ENCODE peak calls at places on chromosomes 5 and 9, in four cellular contexts. One of them, this sample, is unnamed.
A peak's percentile ranks its signal among the peaks of the same experiment; 100 is the strongest.

GRCh38 chr9:129685220-129685932 is 19.9 kb downstream of the PRRX2 start:
- DNase-seq in astrocyte of the spinal cord: no peak
- DNase-seq in WTC11: no peak
- DNase-seq in heart left ventricle: no peak
- DNase-seq in this sample: no peak

GRCh38 chr5:151591144-151591819 is at the start of gene FAT2:
- DNase-seq in astrocyte of the spinal cord: no peak
- DNase-seq in WTC11: peak; percentile 52
- DNase-seq in heart left ventricle: no peak
- DNase-seq in this sample: peak; percentile 33

GRCh38 chr9:77815260-77815659 is 167.1 kb upstream of the GNA14 start:
- DNase-seq in astrocyte of the spinal cord: no peak
- DNase-seq in WTC11: no peak
- DNase-seq in heart left ventricle: no peak
- DNase-seq in this sample: no peak

GRCh38 chr5:145934276-145934675 is 2.1 kb upstream of the SH3RF2 start:
- DNase-seq in astrocyte of the spinal cord: no peak
- DNase-seq in WTC11: no peak
- DNase-seq in heart left ventricle: no peak
- DNase-seq in this sample: no peak

GRCh38 chr5:122493091-122493775 is 181.2 kb downstream of the SNCAIP start:
- DNase-seq in astrocyte of the spinal cord: peak; percentile 38
- DNase-seq in WTC11: no peak
- DNase-seq in heart left ventricle: peak; percentile 79
- DNase-seq in this sample: peak; percentile 9

GRCh38 chr9:109708507-109708945 is 71.5 kb upstream of the PALM2AKAP2 start:
- DNase-seq in astrocyte of the spinal cord: no peak
- DNase-seq in WTC11: no peak
- DNase-seq in heart left ventricle: no peak
- DNase-seq in this sample: no peak

GRCh38 chr5:36073595-36074216 is 7.0 kb upstream of the UGT3A2 start:
- DNase-seq in astrocyte of the spinal cord: no peak
- DNase-seq in WTC11: peak; percentile 18
- DNase-seq in heart left ventricle: no peak
- DNase-seq in this sample: no peak

GRCh38 chr5:181039961-181040915 is at the start of gene BTNL9:
- DNase-seq in astrocyte of the spinal cord: no peak
- DNase-seq in WTC11: no peak
- DNase-seq in heart left ventricle: no peak
- DNase-seq in this sample: no peak

GRCh38 chr5:33460210-33460609 is 19.4 kb downstream of the TARS1 start:
- DNase-seq in astrocyte of the spinal cord: no peak
- DNase-seq in WTC11: no peak
- DNase-seq in heart left ventricle: no peak
- DNase-seq in this sample: no peak

GRCh38 chr5:96597441-96598020 is 64.6 kb upstream of the CAST start:
- DNase-seq in astrocyte of the spinal cord: peak; percentile 64
- DNase-seq in WTC11: no peak
- DNase-seq in heart left ventricle: no peak
- DNase-seq in this sample: no peak

DNA sequence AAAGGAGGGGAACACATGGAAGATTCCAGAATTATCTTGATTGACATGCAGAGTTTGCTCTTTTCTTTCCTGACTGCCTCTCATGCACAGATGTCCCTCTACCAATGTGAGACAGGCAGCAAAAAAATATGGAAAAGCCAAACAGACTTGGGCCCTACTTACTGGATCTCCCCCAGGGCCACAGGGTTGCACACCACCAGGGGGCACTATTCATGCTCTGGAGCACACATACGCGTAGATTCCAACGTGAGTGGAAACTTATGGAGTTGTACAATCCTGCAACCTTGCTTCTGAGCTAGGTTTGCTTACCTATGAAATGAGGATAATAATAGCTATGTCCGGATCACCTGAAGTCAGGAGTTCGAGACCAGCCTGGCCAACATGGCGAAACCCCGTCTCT is 319.5 kb downstream of the ARHGEF28 start:
- DNase-seq in astrocyte of the spinal cord: no peak
- DNase-seq in WTC11: peak; percentile 63
- DNase-seq in heart left ventricle: no peak
- DNase-seq in this sample: no peak
- TF ChIP-seq CTCF in astrocyte of the spinal cord: peak; percentile 33
- TF ChIP-seq CTCF in WTC11: peak; percentile 56
- TF ChIP-seq CTCF in heart left ventricle: no peak
- TF ChIP-seq CTCF in this sample: no peak

DNA sequence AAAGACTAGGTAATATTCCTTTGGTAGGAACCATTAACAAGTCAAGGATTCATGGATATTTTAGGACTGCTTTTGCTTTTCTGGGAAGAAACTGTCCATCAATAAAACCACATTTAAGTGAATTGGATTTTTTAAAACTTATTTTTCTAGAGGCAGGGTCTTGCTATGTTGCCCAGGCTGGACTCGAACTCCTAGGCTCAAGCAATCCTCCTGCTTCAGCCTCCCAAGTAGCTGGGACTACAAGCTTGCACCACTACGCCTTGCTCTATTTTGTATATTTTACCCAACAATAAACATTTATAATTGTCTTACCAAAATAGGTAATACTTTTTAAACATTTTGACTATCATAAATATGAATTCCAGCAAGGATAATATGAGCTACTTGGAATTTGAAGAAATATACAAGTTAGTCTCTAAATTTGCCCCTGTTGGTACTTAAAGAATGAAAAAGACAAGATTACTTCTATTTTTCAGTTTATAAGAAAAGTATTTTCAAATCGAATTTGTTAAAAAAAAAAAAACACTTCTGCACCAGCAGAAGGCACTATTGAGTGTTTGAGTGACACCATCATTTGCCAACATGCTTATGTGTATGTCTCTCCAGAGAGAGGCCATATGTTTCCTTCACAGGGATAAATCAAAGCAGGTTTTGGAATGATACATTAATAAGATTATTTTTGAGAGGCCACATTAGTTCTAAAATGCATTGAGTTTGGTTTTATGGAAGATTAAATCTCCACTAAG is 60.0 kb upstream of the CARTPT start:
- DNase-seq in astrocyte of the spinal cord: peak; percentile 2
- DNase-seq in WTC11: no peak
- DNase-seq in heart left ventricle: no peak
- DNase-seq in this sample: no peak
- TF ChIP-seq CTCF in astrocyte of the spinal cord: no peak
- TF ChIP-seq CTCF in WTC11: no peak
- TF ChIP-seq CTCF in heart left ventricle: no peak
- TF ChIP-seq CTCF in this sample: no peak

GRCh38 chr5:120803282-120803681 is 339.2 kb downstream of the PRR16 start:
- DNase-seq in astrocyte of the spinal cord: peak; percentile 49
- DNase-seq in WTC11: no peak
- DNase-seq in heart left ventricle: no peak
- DNase-seq in this sample: no peak
- TF ChIP-seq CTCF in astrocyte of the spinal cord: no peak
- TF ChIP-seq CTCF in WTC11: no peak
- TF ChIP-seq CTCF in heart left ventricle: no peak
- TF ChIP-seq CTCF in this sample: peak; percentile 26

DNA sequence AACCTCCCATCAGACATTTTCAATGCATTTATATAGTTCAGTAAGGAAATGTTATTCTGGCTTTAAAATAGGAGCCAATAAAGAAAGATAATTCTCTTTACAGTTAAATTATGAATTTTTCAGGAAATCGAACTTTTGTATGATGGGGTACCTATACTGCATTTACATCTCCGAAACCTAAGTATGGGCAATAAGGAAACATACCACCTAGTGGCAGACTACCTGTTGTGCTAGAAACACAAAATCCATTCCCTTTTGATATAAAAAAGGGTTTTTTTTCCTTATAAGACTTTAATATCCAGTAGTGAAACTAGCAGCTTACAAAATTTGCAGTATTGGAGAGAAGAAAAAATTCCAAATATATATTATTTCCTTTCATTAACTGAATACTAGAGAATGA is 21.3 kb upstream of the VLDLR start:
- DNase-seq in astrocyte of the spinal cord: no peak
- DNase-seq in WTC11: no peak
- DNase-seq in heart left ventricle: no peak
- DNase-seq in this sample: no peak
- TF ChIP-seq CTCF in astrocyte of the spinal cord: no peak
- TF ChIP-seq CTCF in WTC11: no peak
- TF ChIP-seq CTCF in heart left ventricle: no peak
- TF ChIP-seq CTCF in this sample: no peak

GRCh38 chr9:33229359-33230120 is 10.4 kb upstream of the SPINK4 start:
- DNase-seq in astrocyte of the spinal cord: no peak
- DNase-seq in WTC11: peak; percentile 26
- DNase-seq in heart left ventricle: no peak
- DNase-seq in this sample: no peak
- TF ChIP-seq CTCF in astrocyte of the spinal cord: no peak
- TF ChIP-seq CTCF in WTC11: no peak
- TF ChIP-seq CTCF in heart left ventricle: no peak
- TF ChIP-seq CTCF in this sample: no peak

GRCh38 chr5:1707467-1707866 is 92.2 kb downstream of the MRPL36 start:
- DNase-seq in astrocyte of the spinal cord: no peak
- DNase-seq in WTC11: no peak
- DNase-seq in heart left ventricle: no peak
- DNase-seq in this sample: no peak
- TF ChIP-seq CTCF in astrocyte of the spinal cord: no peak
- TF ChIP-seq CTCF in WTC11: no peak
- TF ChIP-seq CTCF in heart left ventricle: no peak
- TF ChIP-seq CTCF in this sample: no peak

DNA sequence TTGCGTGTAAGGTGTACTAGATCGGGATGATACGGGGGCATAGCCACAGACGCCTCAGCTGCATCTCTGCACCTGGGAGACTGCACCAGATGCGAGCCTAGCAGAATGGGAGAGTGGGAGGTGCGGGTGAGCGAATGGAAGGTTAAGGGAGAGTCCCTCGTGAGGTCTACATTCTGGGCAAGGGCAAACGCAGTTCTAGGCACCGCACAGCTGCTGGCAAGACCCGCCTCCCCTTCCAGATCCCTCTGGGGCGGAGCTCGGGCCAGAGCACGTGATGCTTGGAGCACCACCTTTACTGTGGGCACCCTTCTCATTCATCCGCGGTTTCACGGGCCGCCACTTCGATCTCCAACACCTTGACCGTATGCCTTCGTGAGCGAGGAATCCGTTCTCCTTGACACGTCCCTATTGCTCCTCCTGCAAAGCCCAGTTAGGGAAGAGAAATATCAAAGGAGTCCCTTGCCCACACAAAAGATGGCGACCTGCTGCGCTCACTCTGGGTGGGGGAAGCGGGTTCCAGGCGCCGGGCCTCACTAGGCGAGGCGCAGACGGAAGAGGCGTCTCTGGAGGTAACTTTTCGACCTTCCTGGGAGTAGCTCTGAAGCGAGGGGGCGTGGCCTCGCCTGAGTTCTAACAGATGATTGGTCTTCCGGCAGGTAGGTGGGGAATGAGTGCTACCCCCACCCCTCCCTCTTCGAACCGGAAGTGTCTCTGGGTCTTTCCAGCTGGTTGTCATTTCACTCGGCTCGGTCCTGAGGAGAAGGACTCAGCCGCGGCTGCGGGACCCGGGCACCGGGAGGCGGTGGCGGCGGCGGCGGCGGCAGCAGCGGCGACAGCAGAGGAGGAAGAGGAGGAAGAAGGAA is at the start of gene CPEB4:
- DNase-seq in astrocyte of the spinal cord: peak; percentile 100
- DNase-seq in WTC11: peak; percentile 98
- DNase-seq in heart left ventricle: peak; percentile 99
- DNase-seq in this sample: peak; percentile 97
- TF ChIP-seq CTCF in astrocyte of the spinal cord: no peak
- TF ChIP-seq CTCF in WTC11: no peak
- TF ChIP-seq CTCF in heart left ventricle: no peak
- TF ChIP-seq CTCF in this sample: no peak

This sample was measured in nephron progenitor cell.